ENCODE peak calls at places on chromosomes 4 and X, in four cellular contexts. D is CD4-positive, alpha-beta T cell; J is psoas muscle; M is left ventricle myocardium inferior. R is an unnamed sample. For H3K27me3, the result is how much of the 10 kb centered on the place peaks cover.

GRCh38 chrX:65451663-65452062 is 82.9 kb downstream of the LAS1L start:
- DNase-seq in D (no peak), M (no peak), J (no peak), R (peak)

GRCh38 chr4:106773106-106773905 is 262.8 kb downstream of the DKK2 start:
- DNase-seq in D (no peak), J (no peak), M (no peak), R (peak)

GRCh38 chr4:113141901-113142346 is 92.5 kb downstream of the ANK2 start:
- DNase-seq in M (no peak), D (no peak), J (no peak), R (peak)

GRCh38 chrX:146906166-146906565 is 91.6 kb upstream of the CXorf51A start:
- DNase-seq in M (no peak), D (no peak), J (no peak), R (no peak)

GRCh38 chr4:26727849-26728248 is 132.8 kb upstream of the STIM2 start:
- DNase-seq in M (no peak), J (no peak), D (no peak), R (no peak)

GRCh38 chrX:155027509-155028066 is 944 bp downstream of the FUNDC2 start:
- DNase-seq in D (no peak), J (no peak), M (no peak), R (peak)

GRCh38 chr4:98838977-98839618 is 89.8 kb downstream of the EIF4E start:
- DNase-seq in M (no peak), J (no peak), D (no peak), R (peak)

GRCh38 chrX:103734125-103734760 is 23.5 kb downstream of the TMEM31 start:
- DNase-seq in M (no peak), D (no peak), J (no peak), R (peak)

GRCh38 chr4:101019313-101019712 is 328.0 kb downstream of the PPP3CA start:
- DNase-seq in J (no peak), M (no peak), D (no peak), R (no peak)

GRCh38 chrX:40167240-40168182 is 69.8 kb upstream of the BCOR start:
- DNase-seq in J (no peak), M (no peak), D (no peak), R (no peak)

GRCh38 chr4:7166286-7166685 is 26.1 kb upstream of the SORCS2 start:
- DNase-seq in M (no peak), D (no peak), J (no peak), R (no peak)

GRCh38 chr4:138669479-138670165 is 346.0 kb upstream of the NOCT start:
- DNase-seq in D (no peak), J (no peak), M (no peak), R (peak)

GRCh38 chr4:139509727-139510410 is 46.1 kb downstream of the SETD7 start:
- DNase-seq in D (no peak), M (no peak), J (no peak), R (peak)

GRCh38 chrX:130082244-130083106 is 27.8 kb downstream of the ELF4 start:
- DNase-seq in J (peak), D (peak), M (peak), R (no peak)

GRCh38 chr4:38837849-38838248 is 18.8 kb downstream of the TLR6 start:
- DNase-seq in M (no peak), D (no peak), J (no peak), R (no peak)

GRCh38 chr4:152037435-152037834 is 276.6 kb upstream of the GATB start:
- DNase-seq in D (no peak), M (no peak), J (no peak), R (no peak)

GRCh38 chrX:148380614-148381561 is 119.5 kb upstream of the AFF2 start:
- DNase-seq in D (peak), J (no peak), M (no peak), R (peak)

GRCh38 chrX:68894142-68894512 is 65.3 kb downstream of the EFNB1 start:
- DNase-seq in D (no peak), M (no peak), J (peak), R (no peak)

GRCh38 chr4:7871356-7871755 is 68.3 kb downstream of the AFAP1 start:
- DNase-seq in J (no peak), D (no peak), M (no peak), R (no peak)

GRCh38 chr4:152727784-152728183 is 48.0 kb upstream of the TMEM154 start:
- DNase-seq in J (no peak), M (no peak), D (no peak), R (no peak)

GRCh38 chr4:139825523-139826014 is 159.9 kb downstream of the MGST2 start:
- DNase-seq in M (no peak), J (no peak), D (no peak), R (no peak)

GRCh38 chrX:8632949-8633348 is 99.0 kb downstream of the ANOS1 start:
- DNase-seq in D (no peak), M (no peak), J (no peak), R (peak)

GRCh38 chrX:70087857-70088256 is 25.6 kb downstream of the OTUD6A start:
- DNase-seq in D (no peak), M (no peak), J (no peak), R (peak)

GRCh38 chr4:183430317-183430986 is 14.0 kb upstream of the CDKN2AIP start:
- DNase-seq in J (no peak), D (no peak), M (no peak), R (no peak)

GRCh38 chr4:110418641-110419040 is 57.3 kb upstream of the ENPEP start:
- DNase-seq in M (no peak), D (no peak), J (no peak), R (no peak)

GRCh38 chr4:11111876-11112275 is 316.8 kb downstream of the HS3ST1 start:
- DNase-seq in M (no peak), J (no peak), D (no peak), R (no peak)

GRCh38 chr4:13540446-13541175 is 3.7 kb downstream of the NKX3-2 start:
- DNase-seq in M (no peak), D (no peak), J (no peak), R (no peak)
- H3K27me3 ChIP-seq in M (half or more), D (half or more), J (half or more), R (half or more)

DNA sequence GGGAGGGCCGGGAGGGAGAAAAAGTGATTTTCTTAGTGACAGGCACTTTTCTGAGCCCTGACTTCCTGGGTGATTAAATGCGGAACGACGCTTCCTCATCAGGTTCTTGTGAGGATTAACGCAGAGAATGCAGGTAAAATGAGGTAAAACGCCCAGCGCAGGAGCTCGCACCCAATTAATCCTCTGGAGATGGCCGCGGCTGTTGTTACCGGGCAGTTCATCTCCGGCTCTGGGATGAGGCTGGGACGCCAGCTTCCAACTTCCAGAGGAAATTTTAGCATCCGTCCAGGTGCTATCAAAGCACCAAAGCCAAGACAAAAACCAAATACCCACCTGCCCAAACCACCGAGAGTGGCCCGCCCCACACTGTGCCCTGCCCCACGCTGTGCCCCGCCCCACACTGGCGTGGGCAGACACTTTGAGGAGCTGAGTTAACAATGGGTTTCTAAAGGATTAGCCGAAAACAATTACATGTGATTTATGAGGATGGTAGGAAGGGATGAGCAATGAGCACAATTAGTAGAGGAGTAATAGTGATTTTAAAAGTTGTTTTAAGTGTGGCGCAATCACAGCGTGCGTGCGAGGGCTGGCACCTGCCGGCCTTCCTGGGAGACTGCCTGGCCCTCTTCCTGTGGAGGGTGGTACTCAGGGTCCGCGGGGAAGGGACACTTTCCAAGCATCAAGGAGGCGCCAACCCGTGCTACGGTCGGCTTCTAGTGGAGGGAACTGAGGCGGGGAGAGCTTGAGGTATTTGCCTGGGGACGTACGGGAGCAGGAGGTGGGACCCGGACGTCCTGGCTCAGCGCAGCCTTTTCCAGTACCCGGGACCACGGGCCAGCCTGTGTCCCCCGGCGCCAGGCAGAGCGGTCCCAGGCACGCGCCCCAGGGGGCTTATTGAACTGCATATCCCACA is 41.6 kb upstream of the ADRA2C start:
- DNase-seq in D (no peak), M (no peak), J (no peak), R (no peak)
- H3K27me3 ChIP-seq in D (under half), M (half or more), J (half or more), R (under half)

GRCh38 chr4:154491341-154491679 is 289 bp downstream of the DCHS2 start:
- DNase-seq in J (no peak), M (no peak), D (no peak), R (peak)
- H3K27me3 ChIP-seq in J (half or more), M (half or more), D (half or more), R (under half)

DNA sequence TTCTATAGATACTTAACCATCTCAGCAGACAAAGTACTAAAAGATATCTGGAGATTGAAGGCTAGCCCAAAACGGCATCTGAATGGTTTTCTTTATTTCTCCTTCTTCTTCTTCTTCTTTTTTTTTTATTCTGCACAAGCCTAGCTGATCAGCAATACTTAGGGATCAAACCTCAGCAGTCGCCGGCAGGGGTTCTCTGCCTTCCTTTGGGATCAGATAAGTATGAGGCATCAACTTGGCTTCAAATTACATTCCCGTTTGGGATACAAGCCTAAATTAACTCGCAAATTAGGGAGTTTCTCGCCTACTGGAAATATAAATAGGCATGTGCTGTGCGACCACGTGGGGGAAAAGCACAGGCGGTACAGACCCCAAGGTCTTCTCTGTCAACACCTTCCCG is 730 bp downstream of the CT55 start:
- DNase-seq in M (no peak), J (no peak), D (no peak), R (no peak)
- H3K27me3 ChIP-seq in M (under half), J (under half), D (under half), R (under half)

GRCh38 chr4:54233697-54234496 is 4.8 kb downstream of the PDGFRA start:
- DNase-seq in J (peak), M (peak), D (peak), R (peak)
- H3K27me3 ChIP-seq in J (under half), M (half or more), D (under half), R (under half)

GRCh38 chr4:186341655-186342054 is 75.7 kb downstream of the F11 start:
- DNase-seq in J (no peak), M (no peak), D (no peak), R (no peak)
- H3K27me3 ChIP-seq in J (under half), M (under half), D (under half), R (under half)

GRCh38 chr4:143431526-143432257 is 81.8 kb upstream of the SMARCA5 start:
- DNase-seq in D (no peak), J (no peak), M (no peak), R (no peak)
- H3K27me3 ChIP-seq in D (under half), J (under half), M (under half), R (under half)

DNA sequence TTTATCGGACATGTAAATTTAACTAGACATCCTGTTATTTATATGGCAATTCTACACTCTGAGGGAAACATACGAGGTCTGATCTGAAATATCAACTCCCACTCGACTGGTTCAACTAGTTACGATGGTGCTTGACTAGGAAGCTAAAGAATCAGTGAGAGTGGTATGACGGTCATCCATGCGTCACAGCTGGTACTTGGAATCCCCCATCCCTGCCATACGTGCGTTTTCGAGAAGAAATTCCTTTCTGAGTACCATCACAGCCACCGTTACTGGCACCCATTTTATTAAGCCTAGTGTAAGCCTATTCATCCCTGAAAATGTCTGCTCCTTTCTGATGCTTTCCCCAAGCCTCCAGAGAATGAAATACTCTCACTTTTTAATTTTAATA is 695 bp upstream of the PIGA start:
- DNase-seq in J (no peak), D (no peak), M (no peak), R (peak)
- H3K27me3 ChIP-seq in J (under half), D (under half), M (under half), R (under half)

GRCh38 chrX:54419559-54420302 is 20.5 kb upstream of the TSR2 start:
- DNase-seq in D (no peak), J (no peak), M (no peak), R (no peak)
- H3K27me3 ChIP-seq in D (under half), J (under half), M (under half), R (under half)

R was measured in fibroblast of lung.